ENCODE peak calls at places on chromosome 19, in six cellular contexts. K, D, U, E, Z and B are unnamed samples.

GRCh38 chr19:44657211-44657921 is 13.7 kb downstream of the PVR start:
- DNase-seq in K (peak), D (peak), U (peak), E (peak), Z (peak), B (peak)

GRCh38 chr19:18417250-18418033 is 1.8 kb upstream of the SSBP4 start:
- DNase-seq in K (peak), D (peak), U (peak), E (peak), Z (peak), B (no peak)

GRCh38 chr19:4965061-4965460 is 3.9 kb upstream of the KDM4B start:
- DNase-seq in K (no peak), D (no peak), U (no peak), E (no peak), Z (no peak), B (no peak)

GRCh38 chr19:29321116-29321515 is 108.2 kb upstream of the UQCRFS1 start:
- DNase-seq in K (no peak), D (no peak), U (no peak), E (no peak), Z (no peak), B (no peak)

GRCh38 chr19:33374406-33374703 is 846 bp downstream of the CEBPG start:
- DNase-seq in K (no peak), D (no peak), U (no peak), E (no peak), Z (no peak), B (no peak)

GRCh38 chr19:10643166-10643967 is 10.8 kb upstream of the ILF3 start:
- DNase-seq in K (no peak), D (no peak), U (no peak), E (no peak), Z (peak), B (no peak)

GRCh38 chr19:17107546-17108452 is 32.2 kb downstream of the MYO9B start:
- DNase-seq in K (peak), D (peak), U (peak), E (peak), Z (no peak), B (no peak)

GRCh38 chr19:23033721-23034120 is 30.7 kb upstream of the ZNF728 start:
- DNase-seq in K (no peak), D (no peak), U (no peak), E (no peak), Z (no peak), B (no peak)

GRCh38 chr19:50703915-50704548 is 15.6 kb downstream of the SHANK1 start:
- DNase-seq in K (peak), D (no peak), U (no peak), E (no peak), Z (peak), B (no peak)

GRCh38 chr19:24046550-24046949 is 40.4 kb upstream of the ZNF254 start:
- DNase-seq in K (no peak), D (no peak), U (no peak), E (no peak), Z (no peak), B (no peak)

GRCh38 chr19:10471909-10472308 is 31.2 kb downstream of the KEAP1 start:
- DNase-seq in K (peak), D (no peak), U (no peak), E (peak), Z (no peak), B (no peak)

GRCh38 chr19:38736036-38736412 is 8.2 kb downstream of the CAPN12 start:
- DNase-seq in K (no peak), D (peak), U (no peak), E (no peak), Z (peak), B (no peak)

GRCh38 chr19:29878973-29879654 is 62.9 kb upstream of the URI1 start:
- DNase-seq in K (peak), D (no peak), U (peak), E (peak), Z (peak), B (no peak)

GRCh38 chr19:35303357-35303915 is 11.5 kb downstream of the MAG start:
- DNase-seq in K (no peak), D (no peak), U (no peak), E (no peak), Z (no peak), B (no peak)

GRCh38 chr19:58578430-58578925 is 5.3 kb upstream of the MZF1 start:
- DNase-seq in K (no peak), D (no peak), U (peak), E (no peak), Z (no peak), B (no peak)

GRCh38 chr19:29409121-29409862 is 116.5 kb upstream of the VSTM2B start:
- DNase-seq in K (no peak), D (no peak), U (no peak), E (no peak), Z (no peak), B (no peak)

GRCh38 chr19:44746616-44746945 is 1.9 kb upstream of the BCL3 start:
- DNase-seq in K (no peak), D (no peak), U (peak), E (no peak), Z (no peak), B (no peak)

GRCh38 chr19:12984143-12984627 is 11.1 kb upstream of the NFIX start:
- DNase-seq in K (no peak), D (no peak), U (no peak), E (no peak), Z (peak), B (no peak)
- H3K27ac ChIP-seq in K (no peak), D (no peak), U (no peak), E (no peak), Z (no peak), B (peak)

GRCh38 chr19:3136684-3137055 is 837 bp downstream of the GNA15 start:
- DNase-seq in K (no peak), D (no peak), U (no peak), E (no peak), Z (no peak), B (no peak)
- H3K27ac ChIP-seq in K (no peak), D (peak), U (no peak), E (no peak), Z (no peak), B (peak)

DNA sequence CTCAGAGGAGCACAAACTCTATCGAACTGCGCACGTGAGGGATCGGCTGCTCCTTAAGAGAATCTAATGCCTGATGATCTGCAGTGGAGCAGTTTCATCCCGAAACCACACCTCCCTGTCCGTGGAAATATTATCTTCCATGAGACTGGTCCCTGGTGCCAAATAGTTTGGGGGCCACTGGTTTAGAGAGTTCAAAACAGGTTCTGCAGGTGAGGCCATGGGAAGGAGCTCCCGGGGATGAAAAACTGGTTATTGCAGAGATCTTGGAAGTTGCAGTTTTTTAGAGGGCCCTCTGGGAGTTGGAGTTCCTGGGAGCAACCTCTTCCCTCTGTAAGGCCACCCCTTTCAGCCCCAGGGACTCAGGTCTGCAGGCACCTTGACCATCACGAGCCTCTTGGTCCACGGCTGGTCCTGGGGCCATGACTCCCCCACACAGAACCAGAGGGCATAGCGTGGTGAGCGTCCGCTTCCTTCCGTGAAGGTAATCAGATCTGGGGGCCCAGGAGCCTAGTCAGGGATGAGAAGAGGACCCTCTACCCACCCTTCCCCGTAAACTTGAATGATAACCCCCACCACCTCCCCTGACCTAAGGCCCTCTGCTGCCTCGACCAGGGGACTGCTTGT is 5.2 kb downstream of the IRF3 start:
- DNase-seq in K (no peak), D (no peak), U (no peak), E (no peak), Z (no peak), B (no peak)
- H3K27ac ChIP-seq in K (no peak), D (no peak), U (no peak), E (no peak), Z (no peak), B (no peak)

DNA sequence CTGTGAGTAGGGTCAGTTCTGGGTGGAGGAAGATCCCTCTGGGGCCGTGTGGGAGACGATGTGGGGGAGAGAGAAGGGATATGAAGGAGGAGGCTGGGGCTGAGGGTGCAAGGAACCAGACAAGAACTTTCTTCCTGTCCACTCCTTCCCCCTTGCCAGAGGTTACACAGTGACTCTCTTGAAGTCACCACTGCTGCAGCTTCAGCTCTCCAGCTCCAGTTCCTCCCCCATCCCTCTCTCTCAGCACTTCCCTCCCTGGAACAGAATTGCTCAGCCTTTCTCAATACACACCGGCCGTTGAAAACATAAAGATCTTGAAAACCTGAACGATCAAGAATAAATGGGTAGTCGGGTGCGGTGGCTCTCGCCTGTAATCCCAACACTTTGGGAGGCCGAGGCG is 5.1 kb downstream of the ZSWIM9 start:
- DNase-seq in K (no peak), D (no peak), U (no peak), E (no peak), Z (no peak), B (no peak)
- H3K27ac ChIP-seq in K (peak), D (no peak), U (no peak), E (no peak), Z (no peak), B (no peak)

GRCh38 chr19:8392017-8392591 is 1.9 kb downstream of the RAB11B start:
- DNase-seq in K (peak), D (peak), U (no peak), E (no peak), Z (no peak), B (peak)

GRCh38 chr19:8391274-8392016 is 1.3 kb downstream of the RAB11B start:
- DNase-seq in K (no peak), D (no peak), U (no peak), E (no peak), Z (peak), B (no peak)

GRCh38 chr19:8395621-8396082 is 5.5 kb downstream of the RAB11B start:
- DNase-seq in K (no peak), D (no peak), U (no peak), E (no peak), Z (peak), B (no peak)

GRCh38 chr19:8393871-8394250 is 3.7 kb downstream of the RAB11B start:
- DNase-seq in K (no peak), D (no peak), U (no peak), E (no peak), Z (no peak), B (peak)

DNA sequence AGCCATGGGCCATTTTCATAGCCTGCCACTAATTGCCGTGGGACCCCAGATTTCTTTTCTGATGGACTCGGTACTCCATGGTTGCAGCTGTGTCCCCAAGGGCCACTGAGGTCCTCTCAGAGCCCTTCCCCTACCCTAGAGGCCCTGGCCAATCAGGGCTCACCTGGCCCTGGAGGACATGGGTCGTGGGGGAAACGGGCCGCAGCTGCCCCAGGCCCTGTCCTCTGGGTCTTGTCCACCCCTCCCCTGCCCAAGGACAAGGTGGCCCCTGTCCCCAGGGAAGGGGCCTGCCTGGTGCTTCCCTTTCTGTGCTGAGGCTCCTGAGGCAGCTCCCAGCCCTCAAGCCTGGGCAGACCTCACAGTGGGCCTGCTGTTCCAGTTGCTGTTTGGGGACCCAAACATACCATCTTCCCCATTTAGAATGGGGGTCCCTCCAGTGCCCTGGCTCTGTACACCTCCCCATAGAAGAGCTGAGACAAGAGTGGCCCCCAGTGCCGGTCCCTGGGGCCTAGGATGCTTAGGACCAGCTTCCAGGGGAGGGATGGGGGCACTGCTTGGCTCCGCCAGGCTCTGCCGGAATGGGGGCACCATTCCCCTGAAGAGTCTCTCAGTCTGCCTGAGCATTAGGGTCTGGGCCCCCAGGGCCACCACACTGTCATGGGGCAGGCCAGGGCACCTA is 3.2 kb downstream of the RAB11B start:
- DNase-seq in K (no peak), D (no peak), U (no peak), E (no peak), Z (no peak), B (no peak)
- H3K27ac ChIP-seq in K (no peak), D (peak), U (peak), E (no peak), Z (no peak), B (peak)